ENCODE peak calls at places on chromosomes 13 and 19, in six cellular contexts. J is dorsolateral prefrontal cortex, B is K562, L is AG04450, S is IMR-90, U is ovary. I is an unnamed sample.

GRCh38 chr13:52644108-52644507 is 1.9 kb downstream of the HNRNPA1L2 start:
- DNase-seq in U (no peak), J (no peak), L (no peak), S (peak; percentile 54), B (no peak), I (no peak)

GRCh38 chr13:97743946-97744345 is 209.5 kb upstream of the IPO5 start:
- DNase-seq in L (no peak), J (no peak), B (no peak), U (no peak), S (no peak), I (no peak)

GRCh38 chr13:34462843-34463242 is 479.2 kb upstream of the NBEA start:
- DNase-seq in L (no peak), B (no peak), U (no peak), J (no peak), S (peak; percentile 22), I (no peak)

GRCh38 chr13:100573121-100573520 is 15.5 kb downstream of the GGACT start:
- DNase-seq in S (peak; percentile 82), L (peak; percentile 48), J (peak; percentile 61), U (no peak), B (peak; percentile 61), I (peak; percentile 69)

GRCh38 chr13:109575821-109576220 is 210.6 kb downstream of the IRS2 start:
- DNase-seq in U (no peak), J (no peak), L (no peak), B (no peak), S (no peak), I (no peak)

GRCh38 chr13:51801631-51802099 is 2.3 kb downstream of the DHRS12 start:
- DNase-seq in S (no peak), B (no peak), U (no peak), J (peak; percentile 72), L (no peak), I (no peak)

GRCh38 chr13:107421028-107421427 is 794.3 kb downstream of the LIG4 start:
- DNase-seq in J (no peak), S (peak; percentile 75), B (no peak), U (no peak), L (peak; percentile 7), I (no peak)

GRCh38 chr13:64793131-64793530 is 2437.0 kb downstream of the PCDH9 start:
- DNase-seq in U (no peak), L (no peak), S (no peak), J (no peak), B (no peak), I (no peak)

GRCh38 chr19:18866800-18867123 is 29.2 kb downstream of the CERS1 start:
- DNase-seq in J (no peak), S (no peak), B (no peak), L (no peak), U (no peak), I (no peak)

GRCh38 chr19:18777156-18777724 is 13.9 kb downstream of the COMP start:
- DNase-seq in B (no peak), S (no peak), J (no peak), L (no peak), U (no peak), I (no peak)

GRCh38 chr13:41416276-41416675 is 41.1 kb upstream of the RGCC start:
- DNase-seq in J (no peak), U (no peak), S (peak; percentile 43), L (no peak), B (no peak), I (no peak)

GRCh38 chr13:22018297-22019210 is 347.7 kb downstream of the FGF9 start:
- DNase-seq in J (no peak), L (no peak), U (no peak), S (no peak), B (no peak), I (no peak)

GRCh38 chr13:39823063-39823713 is 167.7 kb downstream of the COG6 start:
- DNase-seq in U (no peak), B (no peak), S (no peak), L (no peak), J (no peak), I (no peak)

GRCh38 chr13:26601669-26602068 is 44.2 kb downstream of the WASF3 start:
- DNase-seq in L (no peak), B (no peak), J (no peak), U (no peak), S (peak; percentile 59), I (no peak)

GRCh38 chr19:55115446-55116065 is 1.9 kb downstream of the PPP1R12C start:
- DNase-seq in S (peak; percentile 62), L (no peak), U (no peak), B (peak; percentile 57), J (no peak), I (no peak)

GRCh38 chr19:35154535-35155406 is at the start of gene FXYD5:
- DNase-seq in U (no peak), S (peak; percentile 80), L (peak; percentile 27), B (peak; percentile 90), J (no peak), I (no peak)

GRCh38 chr13:73751290-73751689 is 382.9 kb downstream of the KLF12 start:
- DNase-seq in L (no peak), J (no peak), B (no peak), S (no peak), U (no peak), I (no peak)

GRCh38 chr19:2266183-2266993 is 10.2 kb upstream of the JSRP1 start:
- DNase-seq in J (peak; percentile 77), B (peak; percentile 51), S (peak; percentile 75), L (peak; percentile 34), U (peak; percentile 74), I (no peak)

GRCh38 chr19:19775891-19776205 is 42.9 kb upstream of the ZNF14 start:
- DNase-seq in J (no peak), S (no peak), L (no peak), B (peak; percentile 23), U (no peak), I (no peak)

GRCh38 chr13:23359882-23360281 is 73.6 kb downstream of the SACS start:
- DNase-seq in L (no peak), U (no peak), B (no peak), J (no peak), S (no peak), I (no peak)
- TF ChIP-seq CTCF in L (no peak), U (no peak), B (no peak), J (no peak), S (no peak), I (no peak)

DNA sequence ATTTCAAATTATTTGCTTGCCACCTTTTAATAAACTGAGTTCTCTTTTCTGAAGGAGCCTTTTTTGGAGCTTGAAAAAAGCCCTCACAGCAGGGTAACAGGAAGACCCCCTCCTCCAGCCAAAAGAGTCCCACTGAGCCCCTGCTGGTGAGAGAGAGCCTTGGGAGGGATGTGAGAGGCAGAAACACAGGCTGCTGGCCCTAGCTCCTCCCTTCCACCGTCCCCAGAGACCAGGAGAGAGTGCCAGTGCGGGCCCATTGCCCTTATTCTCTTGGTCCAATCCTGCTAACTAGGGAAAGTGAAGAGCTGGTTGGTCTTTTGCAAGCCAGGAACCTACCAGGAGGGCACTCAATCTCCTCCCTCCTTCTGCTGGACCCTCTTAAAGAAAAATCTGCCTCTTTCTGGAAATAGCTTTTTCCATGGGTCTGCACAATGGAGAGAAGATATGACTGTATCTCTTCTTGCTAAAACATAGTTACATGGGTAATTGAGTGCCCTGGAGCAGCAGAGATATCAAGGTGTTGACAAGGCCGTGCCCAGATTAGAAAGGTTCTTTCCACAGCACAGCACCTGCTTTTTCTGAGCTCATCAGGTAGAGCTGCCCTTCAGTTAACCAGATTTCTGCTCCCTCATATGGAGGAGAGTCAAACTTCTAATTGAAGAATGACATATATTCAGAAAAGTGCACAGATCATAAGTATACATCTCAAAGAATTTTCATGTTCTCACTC is 113.9 kb downstream of the LRCH1 start:
- DNase-seq in U (no peak), L (no peak), B (no peak), S (no peak), J (no peak), I (no peak)
- TF ChIP-seq CTCF in U (no peak), L (no peak), B (no peak), S (no peak), J (no peak), I (no peak)

GRCh38 chr13:23087884-23088283 is 92.9 kb upstream of the SGCG start:
- DNase-seq in S (peak; percentile 20), U (no peak), B (peak; percentile 15), L (no peak), J (no peak), I (peak; percentile 9)
- TF ChIP-seq CTCF in S (peak; percentile 31), U (no peak), B (peak; percentile 36), L (peak; percentile 64), J (no peak), I (peak; percentile 56)

GRCh38 chr19:14871619-14872230 is 14.2 kb downstream of the OR7A17 start:
- DNase-seq in S (peak; percentile 11), J (no peak), L (no peak), U (no peak), B (peak; percentile 29), I (no peak)
- TF ChIP-seq CTCF in S (peak; percentile 44), J (peak; percentile 57), L (peak; percentile 51), U (no peak), B (peak; percentile 33), I (peak; percentile 60)

GRCh38 chr13:89925107-89925506 is 1422.4 kb upstream of the MIR17HG start:
- DNase-seq in B (peak; percentile 41), J (no peak), U (no peak), L (no peak), S (peak; percentile 2), I (no peak)
- TF ChIP-seq CTCF in B (no peak), J (no peak), U (no peak), L (peak; percentile 59), S (no peak), I (peak; percentile 63)

GRCh38 chr19:33868076-33868735 is 71.5 kb downstream of the KCTD15 start:
- DNase-seq in S (no peak), L (no peak), J (no peak), B (no peak), U (no peak), I (no peak)
- TF ChIP-seq CTCF in S (no peak), L (no peak), J (no peak), B (no peak), U (no peak), I (no peak)

DNA sequence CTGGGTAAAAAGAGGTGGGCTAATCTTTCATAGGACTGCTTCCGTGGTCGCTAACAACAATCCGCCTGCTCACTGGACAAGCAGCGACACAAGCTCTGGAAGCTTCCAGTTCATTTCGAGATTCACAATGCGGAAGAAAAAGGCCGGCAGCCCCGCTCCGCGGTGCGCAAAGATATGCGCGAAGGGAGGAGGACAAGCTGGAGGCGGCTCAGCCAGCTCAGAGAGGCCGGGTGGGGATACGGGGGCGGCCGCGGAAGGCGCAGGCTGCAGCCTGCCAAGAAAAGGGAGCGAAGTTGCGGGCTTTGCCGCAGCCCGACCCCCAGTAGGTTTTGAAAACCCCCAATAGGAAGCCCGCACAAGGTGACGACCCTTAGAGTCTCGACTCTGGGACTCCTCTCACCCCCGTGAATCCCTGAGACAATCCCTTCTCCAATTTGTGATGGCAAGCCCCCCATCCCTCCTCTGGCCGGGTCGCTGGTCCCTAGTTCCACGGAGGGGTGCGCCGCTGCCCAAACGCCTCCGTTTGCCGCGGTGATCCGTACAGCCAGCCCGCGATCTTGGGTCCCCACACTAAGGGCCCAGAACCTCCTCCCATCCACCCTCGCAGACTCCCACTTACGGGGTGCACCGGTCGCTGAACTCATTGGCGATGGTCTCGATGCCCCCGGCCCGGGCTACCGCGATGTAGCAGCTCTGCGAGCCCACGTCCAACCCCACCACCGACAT is 684 bp downstream of the HSPH1 start:
- DNase-seq in S (peak; percentile 75), J (peak; percentile 58), B (peak; percentile 11), U (peak; percentile 34), L (peak; percentile 33), I (peak; percentile 42)
- TF ChIP-seq CTCF in S (no peak), J (no peak), B (no peak), U (no peak), L (no peak), I (no peak)